ENCODE peak calls at places on chromosomes 6 and 20, in ten cellular contexts. H is neural crest cell, R is AG09319, X is H1, S is astrocyte of the spinal cord, Y is kidney epithelial cell, C is RWPE1, I is psoas muscle, D is endothelial cell, N is foreskin fibroblast. M is an unnamed sample.

GRCh38 chr20:45235995-45236394 is 14.8 kb downstream of the SEMG2 start:
- DNase-seq in R (no peak), D (peak), S (no peak), C (no peak), X (peak), N (no peak), Y (no peak), H (no peak), I (no peak), M (no peak)

GRCh38 chr6:113149511-113149910 is 707.6 kb upstream of the MARCKS start:
- DNase-seq in N (peak), C (no peak), S (no peak), X (no peak), H (no peak), Y (no peak), I (no peak), R (no peak), D (no peak), M (peak)

GRCh38 chr6:139764498-139764986 is 390.1 kb upstream of the CITED2 start:
- DNase-seq in H (no peak), C (peak), D (no peak), R (no peak), X (no peak), Y (peak), I (peak), S (peak), N (peak), M (peak)

GRCh38 chr6:170132011-170132521 is 158.8 kb downstream of the DLL1 start:
- DNase-seq in R (no peak), C (no peak), S (no peak), X (no peak), D (no peak), H (no peak), N (no peak), Y (no peak), I (no peak), M (no peak)

GRCh38 chr6:136526196-136526930 is 23.9 kb downstream of the MAP7 start:
- DNase-seq in N (peak), I (peak), H (peak), Y (no peak), R (no peak), D (peak), X (peak), C (no peak), S (peak), M (peak)

GRCh38 chr6:83221886-83222479 is 28.8 kb downstream of the RWDD2A start:
- DNase-seq in D (no peak), I (no peak), S (peak), Y (no peak), H (no peak), C (peak), X (no peak), N (no peak), R (no peak), M (peak)

GRCh38 chr20:8074931-8075330 is 55.4 kb upstream of the TMX4 start:
- DNase-seq in I (no peak), R (no peak), D (no peak), S (no peak), N (no peak), X (no peak), H (no peak), C (no peak), Y (no peak), M (no peak)

GRCh38 chr6:110295451-110296145 is 62.6 kb downstream of the METTL24 start:
- DNase-seq in R (no peak), S (no peak), D (no peak), X (no peak), I (no peak), Y (no peak), C (no peak), N (no peak), H (no peak), M (no peak)

GRCh38 chr20:52268184-52268583 is 76.6 kb upstream of the ZFP64 start:
- DNase-seq in H (no peak), X (no peak), I (no peak), D (no peak), N (no peak), Y (no peak), R (peak), S (peak), C (no peak), M (peak)

GRCh38 chr20:41587956-41588355 is 30.2 kb downstream of the CHD6 start:
- DNase-seq in X (no peak), H (no peak), R (peak), I (no peak), S (peak), N (peak), D (no peak), C (peak), Y (no peak), M (peak)

GRCh38 chr6:140140891-140141290 is 766.4 kb upstream of the CITED2 start:
- DNase-seq in N (no peak), R (no peak), S (no peak), X (no peak), D (no peak), I (no peak), H (no peak), Y (no peak), C (no peak), M (no peak)

GRCh38 chr6:41416165-41416837 is 80.9 kb downstream of the NCR2 start:
- DNase-seq in D (no peak), N (no peak), C (no peak), Y (no peak), S (no peak), X (no peak), I (no peak), R (no peak), H (no peak), M (no peak)

GRCh38 chr6:41022294-41022693 is 16.7 kb downstream of the UNC5CL start:
- DNase-seq in R (no peak), I (no peak), H (no peak), C (no peak), D (no peak), Y (no peak), S (peak), N (no peak), X (no peak), M (no peak)

GRCh38 chr6:133502451-133503259 is 261.5 kb downstream of the EYA4 start:
- DNase-seq in Y (peak), C (no peak), H (no peak), D (no peak), X (no peak), S (peak), N (peak), R (peak), I (peak), M (peak)

GRCh38 chr20:44552039-44552438 is 30.2 kb upstream of the SERINC3 start:
- DNase-seq in X (no peak), S (no peak), I (no peak), N (no peak), H (no peak), R (no peak), D (no peak), C (no peak), Y (no peak), M (no peak)

GRCh38 chr20:25369971-25370370 is 20.7 kb downstream of the ABHD12 start:
- DNase-seq in D (no peak), H (no peak), R (no peak), Y (no peak), N (no peak), C (no peak), S (no peak), I (no peak), X (no peak), M (no peak)

GRCh38 chr20:19815553-19815991 is 57.5 kb downstream of the RIN2 start:
- DNase-seq in S (peak), H (no peak), N (peak), Y (peak), X (no peak), I (peak), R (peak), C (peak), D (no peak), M (peak)

GRCh38 chr20:12925214-12925755 is 83.5 kb upstream of the SPTLC3 start:
- DNase-seq in H (peak), D (peak), C (peak), N (peak), X (no peak), Y (peak), S (peak), I (no peak), R (peak), M (peak)
- TF ChIP-seq CTCF in H (peak), D (peak), C (peak), N (peak), X (peak), Y (peak), S (peak), I (peak), R (peak), M (peak)

GRCh38 chr6:116615937-116616756 is at the start of gene RSPH4A:
- DNase-seq in H (peak), R (peak), N (peak), C (peak), Y (peak), D (peak), I (peak), S (peak), X (peak), M (peak)
- TF ChIP-seq CTCF in H (no peak), R (peak), N (peak), C (no peak), Y (peak), D (no peak), I (no peak), S (peak), X (no peak), M (peak)

DNA sequence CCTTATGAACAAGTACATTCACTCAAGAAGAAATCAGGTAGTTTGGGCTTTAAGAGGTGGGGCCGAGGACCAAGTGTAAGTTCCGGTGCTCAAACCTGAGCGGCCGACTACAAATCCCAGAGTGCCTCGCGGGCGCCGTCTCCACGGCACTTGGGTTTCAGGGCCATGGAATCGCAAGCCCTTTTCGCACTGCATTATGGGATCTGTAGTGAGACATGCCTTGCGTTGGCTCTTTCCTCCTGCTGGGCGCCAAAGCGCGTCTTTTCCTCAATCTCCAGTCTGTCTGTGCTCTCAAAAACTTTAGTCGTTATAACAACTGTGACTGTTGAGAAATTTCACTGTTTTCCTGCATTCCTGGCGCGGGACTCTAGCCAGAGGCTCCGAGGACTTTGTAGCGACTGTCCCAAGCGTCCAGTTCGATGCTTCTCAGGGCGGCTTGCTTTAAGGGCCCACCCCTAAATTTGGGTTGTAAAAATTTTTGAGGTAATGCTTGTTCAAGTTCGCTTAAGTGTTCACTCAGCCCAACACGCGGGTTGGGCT is 408 bp upstream of the FBXO9 start:
- DNase-seq in Y (peak), H (peak), R (peak), S (peak), C (peak), N (peak), D (peak), I (peak), X (peak), M (peak)
- TF ChIP-seq CTCF in Y (no peak), H (peak), R (no peak), S (peak), C (no peak), N (no peak), D (no peak), I (peak), X (no peak), M (no peak)

DNA sequence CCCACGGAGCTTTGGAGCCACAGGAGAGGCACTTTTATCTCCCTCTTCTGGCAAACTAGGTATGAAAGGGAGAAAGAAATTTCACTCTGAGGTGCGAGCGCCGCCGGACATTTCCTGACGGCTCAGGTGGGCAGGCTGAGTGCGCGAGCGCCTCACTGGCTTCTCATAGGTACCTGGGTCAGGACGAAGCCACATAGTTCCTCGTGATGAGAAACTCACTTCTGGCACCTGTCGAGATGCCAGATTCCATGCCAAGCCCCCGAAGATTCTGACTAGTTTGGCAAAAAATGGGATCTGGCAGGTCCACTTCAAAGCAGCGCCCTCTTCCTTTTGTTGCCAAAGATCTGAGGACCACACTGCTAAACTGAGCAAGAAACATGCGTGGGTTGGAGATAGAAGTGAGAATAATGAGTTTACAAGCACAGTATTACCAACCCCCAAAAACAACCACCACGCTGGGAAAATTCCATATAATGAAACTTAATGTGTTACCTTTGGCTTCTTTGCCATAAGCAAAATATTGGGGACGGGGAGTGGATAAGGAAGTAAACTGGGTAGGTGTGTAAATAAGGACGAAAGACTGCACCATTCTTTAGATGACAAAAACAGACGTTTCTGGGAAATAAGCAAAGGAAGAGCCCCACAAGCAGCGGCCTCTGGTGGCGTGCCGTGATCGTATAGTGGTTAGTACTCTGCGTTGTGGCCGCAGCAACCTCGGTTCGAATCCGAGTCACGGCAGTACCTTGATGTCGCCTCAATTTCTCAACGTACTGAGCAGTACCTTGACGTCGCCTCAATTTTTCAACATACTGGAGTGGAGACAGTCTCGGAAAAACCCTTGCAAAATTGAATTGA is 89.8 kb upstream of the PRSS16 start:
- DNase-seq in R (no peak), N (peak), X (no peak), D (peak), Y (no peak), C (no peak), I (peak), H (no peak), S (peak), M (peak)
- TF ChIP-seq CTCF in R (peak), N (peak), X (peak), D (no peak), Y (peak), C (no peak), I (peak), H (peak), S (peak), M (peak)

GRCh38 chr20:61742097-61742805 is 323.4 kb downstream of the TAF4 start:
- DNase-seq in C (no peak), H (no peak), S (peak), X (no peak), N (no peak), D (no peak), R (no peak), Y (no peak), I (no peak), M (no peak)
- TF ChIP-seq CTCF in C (no peak), H (peak), S (no peak), X (peak), N (no peak), D (no peak), R (no peak), Y (no peak), I (no peak), M (no peak)

GRCh38 chr6:38179300-38179699 is 359.8 kb downstream of the ZFAND3 start:
- DNase-seq in X (no peak), D (no peak), N (no peak), R (no peak), C (no peak), H (no peak), I (no peak), S (no peak), Y (no peak), M (no peak)
- TF ChIP-seq CTCF in X (peak), D (no peak), N (no peak), R (peak), C (no peak), H (no peak), I (peak), S (no peak), Y (no peak), M (no peak)